ENCODE peak calls at places on chromosomes 16 and 17, in six cellular contexts. L is epithelial cell of proximal tubule, I is ascending aorta, G is heart left ventricle, E is psoas muscle, D is fibroblast of pulmonary artery. J is an unnamed sample.

GRCh38 chr17:70668276-70668937 is 499.1 kb downstream of the KCNJ2 start:
- DNase-seq in L (no peak), I (no peak), G (no peak), E (no peak), D (no peak), J (no peak)

GRCh38 chr17:740240-741055 is 8.1 kb downstream of the TLCD3A start:
- DNase-seq in L (no peak), I (no peak), G (no peak), E (no peak), D (no peak), J (no peak)

GRCh38 chr17:68600881-68601564 is at the start of gene FAM20A:
- DNase-seq in L (no peak), I (peak), G (peak), E (peak), D (no peak), J (peak)

GRCh38 chr17:76872221-76872873 is 4.1 kb downstream of the MGAT5B start:
- DNase-seq in L (no peak), I (no peak), G (no peak), E (no peak), D (peak), J (peak)

GRCh38 chr16:17359778-17360177 is 111.0 kb downstream of the XYLT1 start:
- DNase-seq in L (no peak), I (no peak), G (no peak), E (no peak), D (no peak), J (no peak)

GRCh38 chr16:64951681-64952080 is 170.2 kb downstream of the CDH11 start:
- DNase-seq in L (no peak), I (no peak), G (no peak), E (no peak), D (no peak), J (no peak)

GRCh38 chr16:3789375-3790067 is 72.2 kb upstream of the TRAP1 start:
- DNase-seq in L (no peak), I (no peak), G (no peak), E (no peak), D (no peak), J (no peak)

GRCh38 chr17:64657610-64658125 is 4.4 kb downstream of the SMURF2 start:
- DNase-seq in L (no peak), I (no peak), G (no peak), E (no peak), D (no peak), J (no peak)

GRCh38 chr17:19270347-19270950 is 33.3 kb downstream of the EPN2 start:
- DNase-seq in L (no peak), I (no peak), G (no peak), E (no peak), D (no peak), J (no peak)

GRCh38 chr17:15943971-15944719 is 785 bp upstream of the ADORA2B start:
- DNase-seq in L (no peak), I (no peak), G (no peak), E (no peak), D (no peak), J (no peak)

GRCh38 chr16:86092586-86093480 is 193.9 kb downstream of the IRF8 start:
- DNase-seq in L (no peak), I (no peak), G (no peak), E (no peak), D (no peak), J (no peak)

GRCh38 chr16:86093801-86094750 is 195.1 kb downstream of the IRF8 start:
- DNase-seq in L (no peak), I (no peak), G (no peak), E (no peak), D (no peak), J (no peak)

GRCh38 chr16:86095906-86096485 is 197.0 kb downstream of the IRF8 start:
- DNase-seq in L (no peak), I (no peak), G (no peak), E (no peak), D (no peak), J (no peak)

GRCh38 chr16:86096850-86097249 is 197.9 kb downstream of the IRF8 start:
- DNase-seq in L (no peak), I (no peak), G (no peak), E (no peak), D (no peak), J (no peak)

DNA sequence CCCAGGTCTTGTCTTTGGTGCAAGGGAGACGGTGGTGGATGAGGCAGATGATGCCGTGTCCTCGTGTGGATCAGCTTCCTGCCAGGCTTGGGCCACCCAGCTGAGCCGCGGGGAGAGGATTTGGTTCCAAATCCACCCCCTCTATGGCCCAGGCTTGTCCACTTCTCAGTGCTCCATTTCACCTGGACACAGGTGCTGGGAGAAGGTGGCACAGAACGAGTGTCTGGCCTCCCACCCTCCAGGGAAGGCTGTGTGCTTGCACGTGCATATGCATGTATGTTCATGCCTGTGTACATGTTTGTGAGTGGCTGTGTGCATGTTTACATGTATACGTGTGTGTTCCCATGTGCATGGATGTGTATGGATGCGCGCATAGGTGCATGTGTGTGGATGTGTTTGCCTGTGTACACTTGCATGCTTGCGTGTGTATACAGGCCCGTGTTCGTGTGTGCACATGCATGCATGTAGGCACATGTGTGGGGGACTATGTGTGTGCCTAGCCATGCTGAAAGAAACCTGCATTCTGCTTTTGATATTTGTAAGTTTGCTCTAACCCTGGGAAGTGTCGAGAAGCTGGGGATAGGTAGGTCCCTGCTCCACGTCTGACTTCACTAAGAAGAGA is 196.3 kb downstream of the IRF8 start:
- DNase-seq in L (no peak), I (no peak), G (no peak), E (no peak), D (no peak), J (no peak)
- H3K4me3 ChIP-seq in L (no peak), I (no peak), G (no peak), E (no peak), D (no peak), J (no peak)

GRCh38 chr16:88747588-88748301 is 37.3 kb downstream of the PIEZO1 start:
- DNase-seq in L (no peak), I (no peak), G (no peak), E (no peak), D (peak), J (no peak)
- TF ChIP-seq CTCF in L (peak), I (no peak), G (no peak), E (peak), D (peak), J (peak)

GRCh38 chr16:23148513-23149266 is 562 bp downstream of the USP31 start:
- DNase-seq in L (no peak), I (peak), G (peak), E (peak), D (peak), J (peak)

GRCh38 chr16:23147666-23148065 is 1.6 kb downstream of the USP31 start:
- DNase-seq in L (no peak), I (no peak), G (no peak), E (no peak), D (no peak), J (no peak)

GRCh38 chr16:23145608-23146007 is 3.6 kb downstream of the USP31 start:
- DNase-seq in L (peak), I (no peak), G (no peak), E (no peak), D (peak), J (peak)

GRCh38 chr16:23148166-23148512 is 1.1 kb downstream of the USP31 start:
- DNase-seq in L (no peak), I (no peak), G (no peak), E (no peak), D (no peak), J (no peak)

DNA sequence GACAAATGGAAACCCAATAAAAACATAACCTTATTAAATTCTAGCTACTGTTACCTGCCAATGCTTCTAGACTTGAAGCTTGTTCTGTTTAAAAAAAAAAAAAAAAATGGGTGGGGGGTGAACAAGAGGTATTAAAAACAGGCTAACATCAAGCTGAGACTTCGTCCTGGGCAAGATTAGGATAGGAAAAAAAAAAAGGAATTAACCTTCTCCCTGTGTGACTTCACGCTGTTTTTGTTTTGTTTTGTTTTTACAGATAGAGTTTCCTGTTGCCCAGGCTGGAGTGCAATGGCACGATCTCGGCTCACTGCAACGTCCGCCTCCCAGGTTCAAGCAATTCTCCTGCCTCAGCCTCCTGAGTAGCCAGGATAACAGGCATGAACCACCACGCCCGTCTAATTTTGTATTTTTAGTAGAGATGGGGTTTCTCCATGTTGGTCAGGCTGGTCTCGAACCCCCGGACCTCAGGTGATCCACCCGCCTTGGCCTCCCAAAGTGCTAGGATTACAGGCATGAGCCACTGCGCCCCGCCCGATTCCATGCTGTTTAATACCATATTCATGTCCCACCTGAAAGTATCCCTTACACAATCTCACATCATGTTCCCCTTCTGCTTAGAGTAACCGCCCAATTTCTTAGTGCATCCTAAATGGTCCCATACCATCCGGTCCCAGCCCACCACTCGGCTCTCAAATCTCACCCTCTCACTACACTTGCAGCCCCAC is 2.2 kb downstream of the USP31 start:
- DNase-seq in L (no peak), I (no peak), G (no peak), E (no peak), D (no peak), J (no peak)
- H3K4me3 ChIP-seq in L (peak), I (no peak), G (peak), E (peak), D (no peak), J (no peak)

GRCh38 chr16:67248401-67249177 is at the start of gene SLC9A5:
- DNase-seq in L (no peak), I (no peak), G (peak), E (peak), D (no peak), J (no peak)

GRCh38 chr16:67245674-67246080 is 1.6 kb downstream of the FHOD1 start:
- DNase-seq in L (no peak), I (no peak), G (no peak), E (no peak), D (no peak), J (no peak)

GRCh38 chr16:67246081-67246944 is 968 bp downstream of the FHOD1 start:
- DNase-seq in L (no peak), I (peak), G (peak), E (peak), D (peak), J (peak)

GRCh38 chr16:67247698-67248400 is 568 bp upstream of the FHOD1 start:
- DNase-seq in L (no peak), I (no peak), G (no peak), E (no peak), D (no peak), J (no peak)

DNA sequence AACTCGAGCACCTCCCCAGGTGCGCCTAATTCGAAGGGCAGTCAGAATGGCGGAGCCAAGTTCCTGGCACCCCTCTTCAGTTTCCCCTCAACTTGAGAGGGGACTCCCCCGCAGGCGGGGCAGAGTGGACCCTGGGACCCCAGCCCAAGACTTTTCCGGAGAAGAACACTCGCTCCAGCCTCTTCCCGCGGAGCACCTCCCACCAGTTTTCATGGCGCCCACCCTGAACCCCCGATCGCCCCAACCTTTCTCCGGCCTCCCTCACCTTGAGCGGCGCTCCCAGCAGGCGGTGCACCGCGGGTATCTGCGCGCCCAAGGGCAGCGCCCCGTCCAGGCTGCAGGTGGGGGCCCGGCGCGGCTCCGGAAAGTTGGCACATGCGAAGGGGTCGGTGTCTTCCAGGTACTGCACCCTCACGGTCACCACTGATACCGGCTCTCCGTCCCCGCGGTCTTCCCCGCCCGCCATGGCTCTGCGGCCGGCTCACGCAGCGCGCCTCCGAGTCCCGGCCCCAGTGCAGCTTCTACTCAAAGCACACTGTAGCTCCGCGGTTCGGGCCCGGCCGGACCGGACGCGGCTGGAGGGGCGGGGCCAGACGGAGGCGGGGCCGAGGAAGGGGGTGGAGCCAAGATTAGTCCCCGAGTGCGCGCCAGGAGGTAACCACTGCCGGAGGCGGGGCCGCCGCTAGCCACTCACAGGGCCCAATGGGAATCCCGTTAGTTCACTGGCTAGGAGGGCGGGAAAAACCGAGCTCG is at the start of gene FHOD1:
- DNase-seq in L (no peak), I (peak), G (peak), E (peak), D (peak), J (peak)
- TF ChIP-seq CTCF in L (no peak), I (no peak), G (no peak), E (no peak), D (no peak), J (no peak)

DNA sequence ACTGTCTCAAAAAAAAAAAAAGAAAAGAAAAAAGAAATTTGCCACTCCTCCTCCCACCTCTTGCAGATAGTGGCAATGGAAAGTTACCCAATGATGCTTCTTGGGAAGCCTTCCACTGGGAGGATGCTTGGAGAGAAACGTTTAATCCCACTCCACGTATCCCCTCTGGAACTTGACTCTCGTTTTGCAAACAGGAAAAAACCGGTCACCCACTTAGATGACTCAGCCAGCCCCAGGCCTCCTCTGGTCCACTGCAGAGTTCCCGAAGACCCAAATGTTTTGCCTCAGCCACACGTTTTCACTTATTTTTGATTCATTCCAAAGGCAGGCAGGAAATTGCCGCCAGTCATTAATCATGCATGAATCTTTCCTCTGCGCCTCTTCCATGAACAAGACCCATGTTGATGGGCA is 9.3 kb upstream of the TNFRSF17 start:
- DNase-seq in L (no peak), I (no peak), G (no peak), E (no peak), D (peak), J (peak)
- H3K4me3 ChIP-seq in L (no peak), I (no peak), G (no peak), E (no peak), D (no peak), J (no peak)

DNA sequence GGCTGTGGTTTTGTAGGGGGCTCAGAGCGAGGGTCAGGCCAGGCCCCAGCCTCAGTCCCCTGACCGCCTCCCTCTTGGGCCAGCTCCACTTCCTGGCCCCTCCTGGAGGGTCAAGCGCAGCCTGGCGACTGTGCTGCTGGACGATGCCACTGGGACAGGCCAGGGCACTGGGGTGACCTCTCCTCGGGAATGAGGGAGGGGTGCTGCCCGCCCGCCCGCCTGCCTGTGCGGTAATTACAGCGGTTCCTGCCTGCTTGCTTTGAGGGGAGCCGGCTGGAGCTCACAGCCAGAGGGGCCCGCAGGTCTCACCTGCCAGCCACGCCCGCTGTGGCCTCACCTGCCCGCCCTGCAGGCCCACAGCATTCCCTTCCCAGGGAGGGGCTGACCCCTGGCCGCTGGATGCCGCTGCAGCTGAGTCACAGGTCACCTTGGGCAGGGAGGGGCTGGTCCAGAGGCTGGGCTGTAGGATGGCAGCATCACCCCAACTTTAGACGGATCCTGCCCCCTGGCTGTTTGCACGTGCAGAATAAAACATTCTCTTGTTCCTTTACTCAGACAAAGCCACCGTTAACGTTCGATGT is 76.7 kb upstream of the CBX4 start:
- DNase-seq in L (no peak), I (no peak), G (peak), E (peak), D (peak), J (peak)
- TF ChIP-seq CTCF in L (peak), I (no peak), G (no peak), E (peak), D (peak), J (peak)

GRCh38 chr16:31438414-31438813 is 4.2 kb downstream of the ZNF843 start:
- DNase-seq in L (no peak), I (no peak), G (no peak), E (peak), D (no peak), J (no peak)

GRCh38 chr16:31440511-31441184 is 1.9 kb downstream of the ZNF843 start:
- DNase-seq in L (no peak), I (no peak), G (no peak), E (peak), D (no peak), J (no peak)

GRCh38 chr16:31436221-31437045 is 6.2 kb downstream of the ZNF843 start:
- DNase-seq in L (no peak), I (no peak), G (no peak), E (peak), D (no peak), J (no peak)

GRCh38 chr16:31439519-31439918 is 3.1 kb downstream of the ZNF843 start:
- DNase-seq in L (no peak), I (no peak), G (no peak), E (no peak), D (no peak), J (no peak)

DNA sequence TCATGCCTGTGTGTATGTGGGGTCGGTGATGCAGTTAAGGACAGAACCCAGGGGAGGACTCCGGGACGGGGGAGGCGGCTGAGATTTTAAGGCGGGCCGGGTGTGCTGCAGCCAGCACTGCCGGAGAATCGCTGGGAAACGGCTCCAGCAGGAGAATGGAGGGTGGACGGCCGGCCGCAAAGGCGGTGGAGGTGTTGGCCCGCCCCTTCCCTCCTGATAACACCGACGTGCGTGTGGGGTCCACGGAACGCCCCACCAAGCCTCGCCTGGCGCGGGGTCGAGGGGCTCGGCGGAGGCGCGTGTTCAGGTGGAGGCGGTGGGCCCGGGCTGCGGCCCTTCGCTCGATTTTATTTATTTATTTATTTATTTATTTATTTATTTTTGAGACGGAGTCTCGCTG is 633 bp downstream of the ZNF843 start:
- DNase-seq in L (no peak), I (no peak), G (peak), E (peak), D (no peak), J (no peak)
- H3K4me3 ChIP-seq in L (peak), I (peak), G (peak), E (peak), D (peak), J (peak)

GRCh38 chr17:41667280-41668008 is 21.2 kb upstream of the EIF1 start:
- DNase-seq in L (no peak), I (no peak), G (peak), E (peak), D (no peak), J (no peak)
- TF ChIP-seq CTCF in L (no peak), I (no peak), G (peak), E (no peak), D (no peak), J (no peak)

GRCh38 chr16:67392301-67393059 is 818 bp downstream of the TPPP3 start:
- DNase-seq in L (no peak), I (peak), G (no peak), E (peak), D (no peak), J (no peak)
- H3K4me3 ChIP-seq in L (no peak), I (peak), G (peak), E (peak), D (no peak), J (no peak)

DNA sequence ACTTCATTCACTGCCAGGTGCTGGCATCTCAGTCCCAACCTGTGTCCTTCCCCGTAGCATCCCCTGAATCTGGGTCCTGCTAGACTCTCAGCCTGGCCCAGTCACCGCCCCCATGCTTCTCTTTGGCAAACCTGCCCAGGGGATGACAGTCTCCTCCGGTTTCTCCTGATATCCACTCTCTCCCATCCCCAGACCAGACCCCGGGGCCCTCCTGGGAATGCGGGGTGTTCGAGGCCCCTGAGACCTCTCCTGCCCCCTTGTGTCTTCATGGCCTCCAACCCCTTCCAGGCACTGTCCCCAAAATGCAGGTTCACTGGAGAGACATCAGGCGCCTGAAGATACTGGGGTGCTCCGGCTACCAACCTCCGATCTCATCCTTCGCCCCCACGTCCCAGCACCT is 544 bp downstream of the STX1B start:
- DNase-seq in L (no peak), I (no peak), G (no peak), E (no peak), D (no peak), J (no peak)
- TF ChIP-seq CTCF in L (peak), I (no peak), G (no peak), E (no peak), D (no peak), J (no peak)